ENCODE peak calls at places on chromosomes 13 and 19, in ten cellular contexts. One of them, this sample, is unnamed.
A peak's percentile ranks its signal among the peaks of the same experiment; 100 is the strongest.

GRCh38 chr19:4284176-4284958 is 5.3 kb downstream of the SHD start:
- DNase-seq in HCT116: peak; percentile 77
- DNase-seq in mucosa of descending colon: peak; percentile 93
- DNase-seq in GM23338: peak; percentile 98
- DNase-seq in SK-N-SH: peak; percentile 93
- DNase-seq in GM23248: peak; percentile 27
- DNase-seq in IMR-90: no peak
- DNase-seq in body of pancreas: no peak
- DNase-seq in Peyer's patch: peak; percentile 90
- DNase-seq in ascending aorta: no peak
- DNase-seq in this sample: no peak

GRCh38 chr19:12866416-12867119 is 14.7 kb downstream of the DNASE2 start:
- DNase-seq in ascending aorta: no peak
- DNase-seq in mucosa of descending colon: peak; percentile 58
- DNase-seq in body of pancreas: no peak
- DNase-seq in IMR-90: no peak
- DNase-seq in GM23248: no peak
- DNase-seq in GM23338: peak; percentile 46
- DNase-seq in HCT116: no peak
- DNase-seq in SK-N-SH: no peak
- DNase-seq in Peyer's patch: no peak
- DNase-seq in this sample: peak; percentile 33

GRCh38 chr13:105660550-105660949 is 874.9 kb downstream of the EFNB2 start:
- DNase-seq in mucosa of descending colon: no peak
- DNase-seq in SK-N-SH: no peak
- DNase-seq in body of pancreas: no peak
- DNase-seq in ascending aorta: no peak
- DNase-seq in IMR-90: no peak
- DNase-seq in HCT116: no peak
- DNase-seq in Peyer's patch: no peak
- DNase-seq in GM23338: no peak
- DNase-seq in GM23248: no peak
- DNase-seq in this sample: no peak

GRCh38 chr13:32851083-32852064 is 164.8 kb upstream of the KL start:
- DNase-seq in GM23248: no peak
- DNase-seq in mucosa of descending colon: no peak
- DNase-seq in Peyer's patch: no peak
- DNase-seq in GM23338: no peak
- DNase-seq in body of pancreas: no peak
- DNase-seq in IMR-90: no peak
- DNase-seq in ascending aorta: no peak
- DNase-seq in SK-N-SH: no peak
- DNase-seq in HCT116: no peak
- DNase-seq in this sample: no peak

GRCh38 chr13:111953546-111954178 is 113.3 kb upstream of the SOX1 start:
- DNase-seq in HCT116: no peak
- DNase-seq in body of pancreas: no peak
- DNase-seq in IMR-90: no peak
- DNase-seq in GM23338: no peak
- DNase-seq in ascending aorta: no peak
- DNase-seq in GM23248: no peak
- DNase-seq in Peyer's patch: peak; percentile 28
- DNase-seq in mucosa of descending colon: no peak
- DNase-seq in SK-N-SH: no peak
- DNase-seq in this sample: no peak

GRCh38 chr13:49376121-49376520 is 67.7 kb downstream of the CAB39L start:
- DNase-seq in GM23338: no peak
- DNase-seq in HCT116: no peak
- DNase-seq in ascending aorta: no peak
- DNase-seq in IMR-90: no peak
- DNase-seq in mucosa of descending colon: no peak
- DNase-seq in body of pancreas: no peak
- DNase-seq in Peyer's patch: no peak
- DNase-seq in GM23248: no peak
- DNase-seq in SK-N-SH: no peak
- DNase-seq in this sample: no peak

GRCh38 chr13:77519808-77520207 is 15.7 kb upstream of the SCEL start:
- DNase-seq in ascending aorta: no peak
- DNase-seq in GM23338: no peak
- DNase-seq in Peyer's patch: no peak
- DNase-seq in IMR-90: no peak
- DNase-seq in body of pancreas: no peak
- DNase-seq in GM23248: peak; percentile 44
- DNase-seq in HCT116: no peak
- DNase-seq in SK-N-SH: no peak
- DNase-seq in mucosa of descending colon: no peak
- DNase-seq in this sample: no peak

GRCh38 chr13:113220141-113220598 is 10.8 kb downstream of the CUL4A start:
- DNase-seq in GM23248: no peak
- DNase-seq in ascending aorta: peak; percentile 39
- DNase-seq in mucosa of descending colon: peak; percentile 75
- DNase-seq in GM23338: peak; percentile 32
- DNase-seq in body of pancreas: peak; percentile 30
- DNase-seq in Peyer's patch: peak; percentile 76
- DNase-seq in SK-N-SH: no peak
- DNase-seq in HCT116: no peak
- DNase-seq in IMR-90: no peak
- DNase-seq in this sample: no peak

GRCh38 chr13:40189885-40190655 is 476.4 kb downstream of the FOXO1 start:
- DNase-seq in SK-N-SH: peak; percentile 57
- DNase-seq in IMR-90: no peak
- DNase-seq in ascending aorta: no peak
- DNase-seq in GM23248: peak; percentile 52
- DNase-seq in Peyer's patch: no peak
- DNase-seq in mucosa of descending colon: no peak
- DNase-seq in GM23338: no peak
- DNase-seq in body of pancreas: no peak
- DNase-seq in HCT116: no peak
- DNase-seq in this sample: no peak

GRCh38 chr19:15436012-15436825 is 13.5 kb downstream of the WIZ start:
- DNase-seq in body of pancreas: no peak
- DNase-seq in GM23338: peak; percentile 43
- DNase-seq in Peyer's patch: no peak
- DNase-seq in IMR-90: no peak
- DNase-seq in SK-N-SH: no peak
- DNase-seq in GM23248: peak; percentile 35
- DNase-seq in ascending aorta: no peak
- DNase-seq in HCT116: no peak
- DNase-seq in mucosa of descending colon: no peak
- DNase-seq in this sample: no peak

GRCh38 chr19:39422020-39422419 is 9.6 kb downstream of the PLEKHG2 start:
- DNase-seq in SK-N-SH: no peak
- DNase-seq in GM23338: no peak
- DNase-seq in GM23248: no peak
- DNase-seq in ascending aorta: no peak
- DNase-seq in mucosa of descending colon: no peak
- DNase-seq in Peyer's patch: no peak
- DNase-seq in IMR-90: no peak
- DNase-seq in body of pancreas: no peak
- DNase-seq in HCT116: no peak
- DNase-seq in this sample: no peak

GRCh38 chr13:63435668-63436275 is 2020.1 kb upstream of the PCDH20 start:
- DNase-seq in ascending aorta: no peak
- DNase-seq in IMR-90: peak; percentile 100
- DNase-seq in Peyer's patch: no peak
- DNase-seq in mucosa of descending colon: no peak
- DNase-seq in SK-N-SH: no peak
- DNase-seq in HCT116: peak; percentile 3
- DNase-seq in GM23338: no peak
- DNase-seq in GM23248: peak; percentile 51
- DNase-seq in body of pancreas: no peak
- DNase-seq in this sample: no peak

GRCh38 chr19:9673912-9674668 is 810 bp downstream of the ZNF562 start:
- DNase-seq in body of pancreas: no peak
- DNase-seq in IMR-90: peak; percentile 5
- DNase-seq in GM23248: peak; percentile 34
- DNase-seq in HCT116: peak; percentile 39
- DNase-seq in SK-N-SH: no peak
- DNase-seq in mucosa of descending colon: peak; percentile 6
- DNase-seq in Peyer's patch: no peak
- DNase-seq in ascending aorta: no peak
- DNase-seq in GM23338: peak; percentile 29
- DNase-seq in this sample: peak; percentile 49

GRCh38 chr13:78632956-78633355 is 26.0 kb downstream of the OBI1 start:
- DNase-seq in GM23338: no peak
- DNase-seq in IMR-90: no peak
- DNase-seq in body of pancreas: no peak
- DNase-seq in GM23248: no peak
- DNase-seq in SK-N-SH: no peak
- DNase-seq in Peyer's patch: no peak
- DNase-seq in mucosa of descending colon: no peak
- DNase-seq in HCT116: no peak
- DNase-seq in ascending aorta: no peak
- DNase-seq in this sample: no peak

GRCh38 chr13:78636493-78636892 is 22.5 kb downstream of the OBI1 start:
- DNase-seq in HCT116: no peak
- DNase-seq in SK-N-SH: no peak
- DNase-seq in body of pancreas: no peak
- DNase-seq in GM23248: no peak
- DNase-seq in Peyer's patch: no peak
- DNase-seq in mucosa of descending colon: no peak
- DNase-seq in GM23338: no peak
- DNase-seq in IMR-90: no peak
- DNase-seq in ascending aorta: no peak
- DNase-seq in this sample: no peak

GRCh38 chr13:78638216-78638615 is 20.7 kb downstream of the OBI1 start:
- DNase-seq in body of pancreas: no peak
- DNase-seq in IMR-90: no peak
- DNase-seq in GM23338: no peak
- DNase-seq in SK-N-SH: no peak
- DNase-seq in ascending aorta: no peak
- DNase-seq in mucosa of descending colon: no peak
- DNase-seq in Peyer's patch: no peak
- DNase-seq in GM23248: no peak
- DNase-seq in HCT116: no peak
- DNase-seq in this sample: no peak
- H3K4me1 ChIP-seq in body of pancreas: no peaks in the 10 kb centered on the region
- H3K4me1 ChIP-seq in IMR-90: no peaks in the 10 kb centered on the region
- H3K4me1 ChIP-seq in GM23338: no peaks in the 10 kb centered on the region
- H3K4me1 ChIP-seq in SK-N-SH: no peaks in the 10 kb centered on the region
- H3K4me1 ChIP-seq in ascending aorta: no peaks in the 10 kb centered on the region
- H3K4me1 ChIP-seq in mucosa of descending colon: no peaks in the 10 kb centered on the region
- H3K4me1 ChIP-seq in Peyer's patch: no peaks in the 10 kb centered on the region
- H3K4me1 ChIP-seq in GM23248: no peaks in the 10 kb centered on the region
- H3K4me1 ChIP-seq in HCT116: no peaks in the 10 kb centered on the region
- H3K4me1 ChIP-seq in this sample: peaks cover 4% of the 10 kb centered on the region

DNA sequence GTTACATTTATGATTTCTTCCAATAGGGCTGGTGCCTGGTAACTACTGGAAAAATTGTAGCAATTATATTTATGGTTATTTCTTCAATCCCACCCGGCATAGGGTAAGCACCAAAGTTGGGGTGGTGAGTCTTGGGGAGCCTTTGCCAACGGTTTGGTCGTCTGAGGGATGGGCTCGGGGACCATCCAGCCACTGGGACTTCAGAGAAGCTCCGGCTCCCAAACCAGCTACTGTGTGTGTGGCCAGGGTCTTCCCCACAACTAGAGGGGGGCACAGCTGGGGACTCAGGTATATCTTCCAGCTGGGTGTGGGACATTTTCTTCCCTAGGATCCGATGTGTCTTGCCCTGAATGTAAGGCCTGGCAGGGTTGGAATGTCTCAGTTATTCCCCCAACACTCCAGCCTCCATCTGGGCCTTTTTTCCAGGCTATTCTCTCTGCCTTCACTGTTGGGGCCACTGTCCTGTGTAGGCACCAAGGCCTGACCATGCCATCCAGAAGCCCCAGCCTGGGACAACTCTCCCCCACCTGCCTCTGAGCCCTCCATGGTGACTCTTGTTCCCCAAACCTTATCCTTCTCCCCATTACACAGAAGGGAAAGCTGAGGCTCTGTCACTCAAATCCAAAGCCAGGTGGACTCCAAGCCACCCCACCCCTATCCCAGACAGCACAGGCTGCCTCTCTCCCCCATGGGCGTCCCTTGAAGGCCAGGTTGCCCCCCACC is 1.1 kb upstream of the IFI30 start:
- DNase-seq in body of pancreas: no peak
- DNase-seq in GM23338: no peak
- DNase-seq in GM23248: no peak
- DNase-seq in HCT116: no peak
- DNase-seq in IMR-90: no peak
- DNase-seq in ascending aorta: no peak
- DNase-seq in mucosa of descending colon: no peak
- DNase-seq in Peyer's patch: no peak
- DNase-seq in SK-N-SH: peak; percentile 20
- DNase-seq in this sample: no peak
- H3K4me3 ChIP-seq in body of pancreas: no peak overlapping the region
- H3K4me3 ChIP-seq in GM23338: no peak overlapping the region
- H3K4me3 ChIP-seq in GM23248: no peak overlapping the region
- H3K4me3 ChIP-seq in HCT116: no peak overlapping the region
- H3K4me3 ChIP-seq in IMR-90: no peak overlapping the region
- H3K4me3 ChIP-seq in ascending aorta: no peak overlapping the region
- H3K4me3 ChIP-seq in mucosa of descending colon: no peak overlapping the region
- H3K4me3 ChIP-seq in Peyer's patch: no peak overlapping the region
- H3K4me3 ChIP-seq in SK-N-SH: no peak overlapping the region
- H3K4me3 ChIP-seq in this sample: no peak overlapping the region

DNA sequence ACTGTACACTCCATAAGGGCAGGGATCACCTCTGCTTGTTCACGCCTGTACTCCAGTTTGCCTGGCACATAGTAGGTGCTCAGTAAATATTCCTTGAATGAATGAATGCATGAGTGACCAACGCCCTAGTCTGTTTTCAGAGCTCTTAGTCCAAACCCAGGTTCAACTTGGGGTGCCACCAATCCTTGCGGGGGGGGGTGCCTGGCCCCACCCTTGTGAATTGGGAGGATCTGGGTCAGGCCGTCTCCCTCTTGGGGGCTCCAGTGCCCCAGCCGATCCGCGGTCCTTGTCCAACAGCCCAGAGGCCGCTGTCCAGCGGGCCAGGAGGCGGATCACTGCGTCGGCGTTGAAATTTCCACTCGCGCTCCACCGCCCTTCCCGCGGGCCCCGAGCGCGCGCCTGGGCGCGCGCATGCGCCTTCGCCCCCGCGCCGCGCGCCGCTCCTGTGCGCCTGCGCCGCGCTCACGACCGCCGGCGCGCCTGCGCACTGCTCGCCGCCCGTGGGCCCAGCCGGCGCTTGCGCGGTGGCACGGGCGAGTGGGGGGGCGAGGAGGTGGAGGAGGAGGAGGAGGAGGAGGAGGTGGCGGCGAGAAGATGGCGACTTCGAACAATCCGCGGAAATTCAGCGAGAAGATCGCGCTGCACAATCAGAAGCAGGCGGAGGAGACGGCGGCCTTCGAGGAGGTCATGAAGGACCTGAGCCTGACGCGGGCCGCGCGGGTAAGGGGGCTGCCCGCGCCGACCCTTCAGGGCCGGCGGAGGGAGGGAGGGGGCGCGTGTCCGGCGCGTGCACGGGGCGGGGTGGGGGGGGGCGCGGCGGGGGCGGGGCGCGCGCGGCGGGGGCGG is at the start of gene CRTC1:
- DNase-seq in Peyer's patch: peak; percentile 93
- DNase-seq in ascending aorta: peak; percentile 92
- DNase-seq in SK-N-SH: peak; percentile 99
- DNase-seq in GM23248: peak; percentile 95
- DNase-seq in HCT116: peak; percentile 65
- DNase-seq in IMR-90: peak; percentile 79
- DNase-seq in mucosa of descending colon: peak; percentile 89
- DNase-seq in GM23338: peak; percentile 90
- DNase-seq in body of pancreas: peak; percentile 89
- DNase-seq in this sample: peak; percentile 95
- H3K4me1 ChIP-seq in Peyer's patch: peaks cover 22% of the 10 kb centered on the region
- H3K4me1 ChIP-seq in ascending aorta: peaks cover 9% of the 10 kb centered on the region
- H3K4me1 ChIP-seq in SK-N-SH: peaks cover 15% of the 10 kb centered on the region
- H3K4me1 ChIP-seq in GM23248: peaks cover 10% of the 10 kb centered on the region
- H3K4me1 ChIP-seq in HCT116: peaks cover 17% of the 10 kb centered on the region
- H3K4me1 ChIP-seq in IMR-90: peaks cover 23% of the 10 kb centered on the region
- H3K4me1 ChIP-seq in mucosa of descending colon: peaks cover 6% of the 10 kb centered on the region
- H3K4me1 ChIP-seq in GM23338: peaks cover 13% of the 10 kb centered on the region
- H3K4me1 ChIP-seq in body of pancreas: peaks cover 17% of the 10 kb centered on the region
- H3K4me1 ChIP-seq in this sample: peaks cover 20% of the 10 kb centered on the region

GRCh38 chr13:46211116-46211515 is 612 bp upstream of the LRRC63 start:
- DNase-seq in SK-N-SH: peak; percentile 32
- DNase-seq in Peyer's patch: no peak
- DNase-seq in GM23248: no peak
- DNase-seq in ascending aorta: no peak
- DNase-seq in mucosa of descending colon: peak; percentile 14
- DNase-seq in IMR-90: no peak
- DNase-seq in GM23338: peak; percentile 22
- DNase-seq in body of pancreas: no peak
- DNase-seq in HCT116: no peak
- DNase-seq in this sample: peak; percentile 74
- H3K4me3 ChIP-seq in SK-N-SH: peak overlapping the region; percentile 86
- H3K4me3 ChIP-seq in Peyer's patch: peak overlapping the region; percentile 60
- H3K4me3 ChIP-seq in GM23248: peak overlapping the region; percentile 66
- H3K4me3 ChIP-seq in ascending aorta: peak overlapping the region; percentile 78
- H3K4me3 ChIP-seq in mucosa of descending colon: no peak overlapping the region
- H3K4me3 ChIP-seq in IMR-90: no peak overlapping the region
- H3K4me3 ChIP-seq in GM23338: peak overlapping the region; percentile 68
- H3K4me3 ChIP-seq in body of pancreas: no peak overlapping the region
- H3K4me3 ChIP-seq in HCT116: no peak overlapping the region
- H3K4me3 ChIP-seq in this sample: peak overlapping the region; percentile 49